ENCODE peak calls at places on chromosome 16, in eight cellular contexts. M is heart right ventricle, V is IMR-90, Z is heart left ventricle, Q is mammary epithelial cell, B is endodermal cell, Y is pancreas, R is fibroblast of mammary gland. T is an unnamed sample.

GRCh38 chr16:71895679-71896385 is 501 bp downstream of the IST1 start:
- DNase-seq in M (peak; percentile 50), V (peak; percentile 50), Z (peak; percentile 42), Q (peak; percentile 50), B (no peak), Y (peak; percentile 80), R (peak; percentile 45), T (peak; percentile 67)

GRCh38 chr16:28900601-28901000 is 22.3 kb downstream of the ATP2A1 start:
- DNase-seq in M (no peak), V (no peak), Z (no peak), Q (no peak), B (no peak), Y (peak; percentile 60), R (no peak), T (no peak)

GRCh38 chr16:8678068-8678927 is 3.9 kb downstream of the ABAT start:
- DNase-seq in M (no peak), V (peak; percentile 80), Z (no peak), Q (peak; percentile 84), B (no peak), Y (no peak), R (peak; percentile 65), T (peak; percentile 68)

GRCh38 chr16:1961651-1962067 is 2.3 kb downstream of the NDUFB10 start:
- DNase-seq in M (no peak), V (no peak), Z (no peak), Q (no peak), B (peak; percentile 73), Y (peak; percentile 45), R (no peak), T (no peak)

GRCh38 chr16:12195296-12195695 is 218.8 kb downstream of the SNX29 start:
- DNase-seq in M (no peak), V (no peak), Z (no peak), Q (no peak), B (no peak), Y (no peak), R (no peak), T (no peak)

GRCh38 chr16:49280861-49281331 is 742 bp downstream of the CBLN1 start:
- DNase-seq in M (no peak), V (no peak), Z (no peak), Q (no peak), B (no peak), Y (peak; percentile 74), R (no peak), T (no peak)

GRCh38 chr16:77169650-77170236 is 21.2 kb upstream of the MON1B start:
- DNase-seq in M (no peak), V (peak; percentile 34), Z (no peak), Q (peak; percentile 28), B (peak; percentile 88), Y (no peak), R (peak; percentile 50), T (peak; percentile 61)

GRCh38 chr16:3065069-3065741 is at the start of gene IL32:
- DNase-seq in M (peak; percentile 54), V (peak; percentile 94), Z (peak; percentile 87), Q (peak; percentile 84), B (no peak), Y (peak; percentile 83), R (peak; percentile 54), T (peak; percentile 86)

GRCh38 chr16:69554495-69554894 is 11.3 kb upstream of the NFAT5 start:
- DNase-seq in M (no peak), V (no peak), Z (no peak), Q (no peak), B (no peak), Y (no peak), R (no peak), T (no peak)

GRCh38 chr16:26824469-26824868 is 242.3 kb upstream of the C16orf82 start:
- DNase-seq in M (no peak), V (no peak), Z (no peak), Q (no peak), B (no peak), Y (no peak), R (no peak), T (no peak)

GRCh38 chr16:69906838-69907301 is 44.3 kb upstream of the CLEC18A start:
- DNase-seq in M (no peak), V (peak; percentile 96), Z (no peak), Q (no peak), B (no peak), Y (no peak), R (peak; percentile 89), T (peak; percentile 94)

GRCh38 chr16:67882374-67883145 is 2.1 kb upstream of the NRN1L start:
- DNase-seq in M (peak; percentile 64), V (no peak), Z (peak; percentile 78), Q (no peak), B (no peak), Y (no peak), R (no peak), T (no peak)

DNA sequence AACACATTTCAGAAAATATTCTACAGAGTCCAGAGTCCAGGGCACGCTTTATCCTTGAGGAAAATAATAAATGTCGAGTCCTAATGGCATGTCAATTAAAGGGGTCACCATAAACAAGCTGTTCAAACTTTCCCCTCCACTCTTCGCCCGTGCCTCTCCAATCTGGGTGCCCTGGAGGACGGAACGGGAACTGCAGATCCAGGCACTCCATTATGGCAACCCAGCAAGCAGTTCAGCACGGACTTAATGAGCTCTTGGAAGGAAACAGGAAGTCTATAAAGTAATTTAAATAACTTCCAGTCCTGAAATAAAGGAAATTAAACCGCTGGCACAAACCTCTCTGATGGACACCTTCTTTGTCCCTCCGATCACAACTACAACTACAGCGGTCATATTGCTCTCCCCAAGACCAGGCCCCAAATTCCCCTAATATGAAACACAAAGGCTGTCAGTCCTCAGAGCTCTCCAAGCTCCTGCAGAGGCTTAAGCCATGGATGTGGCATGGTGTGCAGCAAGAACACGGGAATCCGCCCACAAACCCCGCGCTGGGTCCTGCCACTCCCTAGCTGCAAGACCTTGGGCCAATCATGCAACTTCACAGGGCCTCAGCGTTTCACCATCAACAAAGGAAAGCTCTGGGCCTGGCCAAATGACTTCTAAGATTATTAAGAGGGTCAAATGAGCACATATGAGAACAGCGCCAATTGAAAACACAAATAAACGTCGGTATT is 52.6 kb downstream of the ZFHX3 start:
- DNase-seq in M (no peak), V (no peak), Z (no peak), Q (no peak), B (peak; percentile 89), Y (no peak), R (no peak), T (no peak)
- TF ChIP-seq CTCF in M (no peak), V (peak; percentile 22), Z (peak; percentile 15), Q (peak; percentile 35), B (peak; percentile 87), Y (no peak), R (peak; percentile 42), T (peak; percentile 62)

GRCh38 chr16:22816475-22816874 is 2.5 kb downstream of the HS3ST2 start:
- DNase-seq in M (no peak), V (no peak), Z (no peak), Q (peak; percentile 89), B (no peak), Y (no peak), R (peak; percentile 9), T (no peak)
- H3K4me3 ChIP-seq in M (no peak overlapping the region), V (no peak overlapping the region), Z (no peak overlapping the region), Q (peak overlapping the region; percentile 76), B (no peak overlapping the region), Y (no peak overlapping the region), R (no peak overlapping the region), T (no peak overlapping the region)

GRCh38 chr16:82738699-82739098 is 111.9 kb downstream of the CDH13 start:
- DNase-seq in M (no peak), V (peak; percentile 23), Z (peak; percentile 28), Q (no peak), B (peak; percentile 53), Y (no peak), R (no peak), T (peak; percentile 64)
- TF ChIP-seq CTCF in M (peak; percentile 10), V (peak; percentile 35), Z (peak; percentile 40), Q (peak; percentile 33), B (peak; percentile 78), Y (no peak), R (peak; percentile 31), T (peak; percentile 69)

GRCh38 chr16:85580684-85581083 is 32.4 kb upstream of the GSE1 start:
- DNase-seq in M (no peak), V (no peak), Z (no peak), Q (no peak), B (no peak), Y (no peak), R (no peak), T (no peak)

GRCh38 chr16:85577899-85578598 is 35.1 kb upstream of the GSE1 start:
- DNase-seq in M (no peak), V (no peak), Z (no peak), Q (no peak), B (no peak), Y (no peak), R (no peak), T (no peak)

GRCh38 chr16:85578599-85578948 is 34.5 kb upstream of the GSE1 start:
- DNase-seq in M (no peak), V (no peak), Z (no peak), Q (no peak), B (no peak), Y (no peak), R (no peak), T (no peak)

GRCh38 chr16:85579883-85580607 is 33.1 kb upstream of the GSE1 start:
- DNase-seq in M (no peak), V (no peak), Z (no peak), Q (no peak), B (no peak), Y (no peak), R (no peak), T (no peak)

DNA sequence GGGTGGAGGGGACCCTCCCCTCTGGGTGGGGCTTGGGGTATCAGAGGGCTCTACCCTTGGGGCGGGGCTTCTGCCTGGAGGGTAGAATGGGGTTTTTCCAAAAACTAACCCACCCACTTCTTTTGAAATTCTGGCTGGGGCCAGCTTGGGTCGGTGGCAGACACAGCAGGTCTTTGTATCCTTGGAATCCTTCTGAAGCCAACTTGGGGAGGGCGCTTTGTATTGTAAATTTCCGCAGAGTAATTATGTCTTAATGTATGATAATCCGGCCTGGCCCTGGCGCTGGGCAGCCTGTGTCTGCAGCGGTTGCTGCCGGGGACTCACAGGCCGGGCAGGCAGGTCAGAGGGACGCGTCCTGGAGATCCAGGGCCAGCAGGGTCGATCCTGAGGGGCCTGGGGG is 33.9 kb upstream of the GSE1 start:
- DNase-seq in M (no peak), V (no peak), Z (no peak), Q (no peak), B (peak; percentile 82), Y (no peak), R (no peak), T (no peak)
- H3K4me3 ChIP-seq in M (no peak overlapping the region), V (no peak overlapping the region), Z (no peak overlapping the region), Q (no peak overlapping the region), B (no peak overlapping the region), Y (no peak overlapping the region), R (no peak overlapping the region), T (no peak overlapping the region)

DNA sequence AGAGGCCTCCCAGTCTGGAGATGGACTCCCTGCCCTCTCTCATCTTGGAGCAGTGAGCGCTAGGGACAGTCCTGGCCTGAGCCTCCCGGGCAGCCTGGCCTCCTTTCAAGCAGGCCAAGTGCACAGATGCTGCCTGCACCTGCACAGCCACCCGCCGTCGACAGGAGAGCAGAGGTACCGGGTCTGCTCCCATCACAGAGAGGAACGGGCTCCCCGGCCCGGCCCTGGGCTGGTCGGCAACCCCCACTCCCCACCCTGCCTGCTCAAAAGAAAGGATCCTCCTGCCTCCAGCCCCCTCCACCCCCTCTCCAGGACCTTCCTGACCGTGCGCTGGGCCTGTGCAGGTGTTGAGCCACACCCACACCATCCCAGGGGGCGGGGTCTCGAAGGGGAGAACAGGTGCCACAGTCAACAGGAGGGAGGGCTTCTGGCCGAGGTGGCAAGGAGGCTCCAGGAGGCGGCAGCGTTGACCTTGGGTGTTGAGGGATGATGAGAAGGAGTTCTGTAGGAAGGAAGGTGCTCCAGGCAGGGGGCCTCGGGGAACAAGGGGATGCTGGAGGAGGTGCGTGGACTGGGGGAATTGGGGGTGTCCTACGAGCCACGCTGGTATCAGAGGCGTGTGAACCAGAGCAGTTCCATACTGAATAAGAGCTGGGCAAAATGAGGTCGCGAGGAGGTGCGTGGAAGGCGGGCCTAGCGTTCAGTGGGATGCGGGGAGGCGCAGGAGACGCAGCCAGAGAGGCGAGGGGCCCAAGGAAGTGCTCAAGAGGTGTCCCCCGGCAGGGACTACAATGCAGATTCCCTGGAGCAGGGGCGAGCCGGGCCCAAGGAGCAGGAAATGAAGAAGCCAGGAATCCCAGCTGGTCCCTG is 967 bp upstream of the CDH15 start:
- DNase-seq in M (no peak), V (no peak), Z (no peak), Q (no peak), B (peak; percentile 92), Y (peak; percentile 90), R (no peak), T (no peak)
- TF ChIP-seq CTCF in M (no peak), V (no peak), Z (no peak), Q (peak; percentile 18), B (peak; percentile 23), Y (no peak), R (no peak), T (no peak)

T was measured in choroid plexus epithelial cell.